ENCODE peak calls at places on chromosomes 5 and 9, in eight cellular contexts. L, A, E, T, O, X, R and F are unnamed samples.

GRCh38 chr5:154428208-154428607 is 17.6 kb upstream of the SAP30L start:
- DNase-seq in L (no peak), E (no peak), R (no peak), O (no peak), A (no peak), T (no peak), X (no peak), F (no peak)

GRCh38 chr5:163760498-163760897 is 255.1 kb downstream of the MAT2B start:
- DNase-seq in O (peak), L (peak), X (peak), R (no peak), A (peak), T (peak), E (no peak), F (peak)

GRCh38 chr9:34996181-34996904 is 6.8 kb downstream of the DNAJB5 start:
- DNase-seq in T (no peak), O (no peak), A (no peak), R (no peak), L (no peak), E (no peak), X (no peak), F (no peak)

GRCh38 chr5:51997908-51998307 is 614.7 kb downstream of the ISL1 start:
- DNase-seq in L (no peak), A (no peak), O (no peak), R (no peak), X (no peak), E (no peak), T (no peak), F (no peak)

GRCh38 chr5:154967419-154968024 is 26.6 kb downstream of the MRPL22 start:
- DNase-seq in O (no peak), T (peak), L (peak), A (peak), R (no peak), E (no peak), X (no peak), F (no peak)

GRCh38 chr9:96875460-96876142 is 21.3 kb upstream of the ZNF782 start:
- DNase-seq in L (peak), T (peak), X (peak), R (peak), A (no peak), O (peak), E (peak), F (peak)

GRCh38 chr9:127207734-127208410 is 56.7 kb upstream of the GARNL3 start:
- DNase-seq in E (no peak), R (no peak), A (no peak), T (no peak), O (no peak), X (no peak), L (no peak), F (no peak)

GRCh38 chr5:134547579-134547978 is 22.1 kb downstream of the JADE2 start:
- DNase-seq in T (peak), X (peak), O (peak), R (no peak), L (peak), A (peak), E (no peak), F (no peak)

GRCh38 chr5:66494437-66494836 is 101.8 kb upstream of the MAST4 start:
- DNase-seq in R (no peak), E (no peak), A (no peak), X (no peak), T (no peak), O (no peak), L (no peak), F (no peak)

GRCh38 chr5:71887680-71888079 is 168.6 kb downstream of the CARTPT start:
- DNase-seq in L (peak), E (no peak), O (peak), R (no peak), X (peak), T (peak), A (peak), F (peak)

DNA sequence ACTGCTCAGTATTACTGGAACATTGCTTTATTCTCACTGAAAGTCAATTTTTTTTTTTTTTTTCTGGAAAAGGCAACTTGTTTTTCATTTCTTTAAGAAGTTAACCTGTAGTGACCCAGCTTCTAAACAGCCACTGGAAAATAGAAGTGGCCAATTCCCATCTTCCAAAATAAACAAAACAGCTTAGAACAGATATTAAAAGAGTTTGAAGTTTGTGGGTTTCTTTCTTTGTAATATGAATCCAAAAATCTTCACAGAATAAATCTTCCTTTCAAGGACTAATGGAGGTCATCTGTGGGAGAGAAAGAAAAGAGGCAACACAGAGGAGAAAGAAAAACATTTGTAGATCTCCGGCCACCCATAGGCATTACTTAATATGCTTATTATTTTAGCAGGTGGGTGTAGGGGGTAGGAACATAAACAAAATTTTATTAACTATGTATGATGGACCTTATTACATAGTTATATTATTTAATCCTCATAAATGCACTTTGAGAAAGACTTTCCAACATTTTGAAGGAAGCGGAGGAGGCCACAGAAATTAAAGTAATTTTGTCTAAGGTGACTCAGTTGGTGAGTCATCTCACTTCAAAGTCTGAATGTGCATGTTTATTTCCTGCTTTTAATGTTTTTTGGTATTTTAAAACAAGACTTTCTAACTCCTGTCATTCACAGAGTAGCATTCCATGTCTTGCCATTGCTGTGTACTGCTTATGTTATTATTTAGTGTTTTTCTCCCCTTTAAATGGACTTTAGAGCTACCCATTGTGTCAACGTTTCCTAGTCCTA is 1791.8 kb upstream of the WWC1 start:
- DNase-seq in L (no peak), A (no peak), X (peak), E (no peak), R (no peak), T (peak), O (peak), F (no peak)
- TF ChIP-seq CTCF in L (no peak), A (no peak), X (no peak), E (no peak), R (no peak), T (no peak), O (no peak), F (no peak)

GRCh38 chr5:74684900-74685851 is at the start of gene HEXB:
- DNase-seq in E (peak), L (peak), R (peak), X (peak), T (peak), O (peak), A (peak), F (peak)
- TF ChIP-seq CTCF in E (no peak), L (no peak), R (no peak), X (peak), T (no peak), O (no peak), A (no peak), F (no peak)

GRCh38 chr9:14433293-14433818 is 119.4 kb upstream of the NFIB start:
- DNase-seq in X (peak), A (no peak), L (peak), O (no peak), T (no peak), E (no peak), R (no peak), F (no peak)

GRCh38 chr9:14437336-14438231 is 123.6 kb upstream of the NFIB start:
- DNase-seq in O (no peak), A (no peak), L (peak), E (no peak), T (no peak), X (no peak), R (no peak), F (no peak)

GRCh38 chr9:14435871-14436270 is 121.9 kb upstream of the NFIB start:
- DNase-seq in R (no peak), X (no peak), L (no peak), A (no peak), E (no peak), T (no peak), O (no peak), F (no peak)

GRCh38 chr9:14434971-14435718 is 121.2 kb upstream of the NFIB start:
- DNase-seq in T (no peak), L (no peak), E (no peak), O (no peak), A (no peak), X (no peak), R (no peak), F (no peak)

DNA sequence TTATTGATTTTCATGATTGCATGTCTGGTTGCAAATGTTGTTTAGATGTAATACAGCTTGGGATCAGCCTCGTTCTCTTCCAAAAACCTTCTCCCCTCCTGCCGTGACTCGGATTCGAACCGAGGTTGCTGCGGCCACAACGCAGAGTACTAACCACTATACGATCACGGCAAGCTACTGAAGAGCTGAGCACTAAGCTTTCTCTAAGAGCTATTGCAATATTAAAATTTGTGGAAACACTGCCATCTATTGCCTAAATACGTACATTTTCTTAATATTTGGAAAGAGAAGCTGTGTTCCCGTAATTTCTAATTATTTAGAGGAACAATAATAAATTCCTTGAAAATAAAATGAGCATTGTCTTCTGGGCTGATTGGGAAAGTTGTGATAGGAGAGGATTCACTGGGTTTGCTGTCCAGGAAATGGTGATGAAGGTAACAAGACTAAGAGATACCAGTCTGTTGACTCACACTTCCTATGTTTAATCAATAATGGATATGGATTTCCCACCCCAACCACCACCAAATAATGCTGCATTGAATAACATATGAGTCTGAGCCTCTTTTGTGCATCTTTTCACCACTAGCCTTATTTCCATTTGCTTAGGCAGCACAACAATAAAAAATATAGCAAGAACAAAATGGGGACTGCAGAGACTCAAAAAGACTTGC is 120.0 kb upstream of the NFIB start:
- DNase-seq in O (peak), T (peak), R (no peak), E (no peak), L (no peak), X (peak), A (peak), F (no peak)
- TF ChIP-seq CTCF in O (no peak), T (peak), R (no peak), E (peak), L (peak), X (peak), A (peak), F (peak)

GRCh38 chr5:6712582-6713273 is 504 bp upstream of the TENT4A start:
- DNase-seq in T (peak), A (peak), L (peak), E (peak), O (peak), R (peak), X (peak), F (peak)

GRCh38 chr5:6710551-6711318 is 2.5 kb upstream of the TENT4A start:
- DNase-seq in L (no peak), E (no peak), R (peak), T (no peak), O (no peak), X (no peak), A (no peak), F (no peak)

GRCh38 chr5:6711409-6712135 is 1.7 kb upstream of the TENT4A start:
- DNase-seq in R (peak), A (no peak), O (no peak), E (no peak), L (no peak), T (no peak), X (no peak), F (no peak)

GRCh38 chr5:6713274-6714181 is at the start of gene TENT4A:
- DNase-seq in R (peak), T (no peak), O (no peak), L (no peak), A (no peak), E (peak), X (peak), F (no peak)

DNA sequence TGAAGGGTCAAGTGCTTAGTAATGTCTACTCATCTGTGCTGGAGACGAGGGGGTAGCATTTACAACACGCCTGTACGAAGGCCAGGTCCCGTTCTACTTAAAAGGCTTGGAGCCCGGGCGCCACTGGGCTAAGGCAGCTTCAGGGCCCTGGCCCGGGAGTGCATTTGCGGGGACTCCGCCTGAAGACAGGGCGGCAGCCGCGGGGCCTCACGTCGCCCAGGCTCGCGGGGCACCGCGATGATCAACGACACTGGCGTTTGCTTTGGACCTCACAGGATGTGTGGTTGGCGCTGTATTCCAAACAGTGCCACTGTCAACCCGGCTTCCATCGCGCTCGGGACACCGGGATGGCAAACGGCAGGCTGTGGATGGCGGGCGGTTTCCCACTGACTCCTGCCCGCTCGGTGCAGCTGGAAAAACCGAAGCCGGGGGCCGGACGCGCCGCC is 1.1 kb upstream of the TENT4A start:
- DNase-seq in T (peak), O (no peak), L (peak), E (peak), R (peak), X (peak), A (peak), F (no peak)
- TF ChIP-seq CTCF in T (peak), O (peak), L (no peak), E (peak), R (no peak), X (peak), A (peak), F (no peak)

GRCh38 chr5:135729582-135729879 is 104.9 kb upstream of the SLC25A48 start:
- DNase-seq in E (no peak), O (no peak), L (no peak), X (no peak), A (no peak), T (no peak), R (no peak), F (no peak)
- TF ChIP-seq CTCF in E (no peak), O (no peak), L (no peak), X (peak), A (peak), T (peak), R (peak), F (peak)

DNA sequence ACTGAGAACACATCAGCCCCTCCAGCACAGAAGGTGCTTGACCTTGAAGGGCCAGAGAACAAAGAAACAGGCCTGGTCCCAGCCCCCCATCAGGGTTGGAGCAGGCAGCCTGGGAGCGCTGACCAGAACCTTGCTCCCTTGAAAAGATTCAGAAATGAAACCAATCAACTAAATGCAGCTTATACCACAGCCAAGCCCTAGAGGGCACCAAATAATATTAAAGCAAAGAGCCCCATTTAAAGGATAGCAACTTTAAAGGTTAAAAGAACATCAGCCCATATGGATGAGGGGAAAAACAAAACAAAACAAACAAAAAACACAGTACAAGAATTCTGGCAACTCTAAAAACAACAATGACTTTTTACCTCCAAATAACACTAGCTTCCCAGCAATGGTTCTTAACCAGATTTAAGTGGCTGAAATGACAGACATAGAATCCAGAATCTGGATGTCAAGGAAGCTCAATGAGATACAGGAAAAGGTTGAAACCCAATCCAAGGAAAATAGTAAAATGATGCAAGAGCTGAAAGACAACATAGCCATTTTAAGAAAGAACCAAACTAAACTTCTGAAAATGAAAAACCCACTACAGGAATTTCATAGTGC is 471.9 kb downstream of the MTRR start:
- DNase-seq in X (peak), L (no peak), R (no peak), T (peak), A (peak), E (no peak), O (peak), F (no peak)
- TF ChIP-seq CTCF in X (peak), L (no peak), R (peak), T (peak), A (peak), E (peak), O (peak), F (peak)